ENCODE peak calls at places on chromosome 21, in five cellular contexts. X, F, L, I and P are unnamed samples.

GRCh38 chr21:42768324-42769121 is 110.8 kb downstream of the WDR4 start:
- DNase-seq in F (no peak), I (no peak), X (no peak), L (no peak), P (no peak)

GRCh38 chr21:45152265-45152746 is 77.9 kb downstream of the ADARB1 start:
- DNase-seq in F (peak), I (peak), L (peak), X (peak), P (no peak)

GRCh38 chr21:37546949-37547614 is 180.5 kb downstream of the DYRK1A start:
- DNase-seq in F (no peak), X (no peak), I (no peak), L (peak), P (no peak)

GRCh38 chr21:17613242-17613676 is 558 bp upstream of the BTG3 start:
- DNase-seq in I (no peak), L (peak), X (peak), F (no peak), P (peak)

GRCh38 chr21:38460171-38460742 is 38.0 kb downstream of the ERG start:
- DNase-seq in L (no peak), X (peak), F (no peak), I (no peak), P (no peak)

GRCh38 chr21:41903559-41904351 is 24.6 kb upstream of the PRDM15 start:
- DNase-seq in F (no peak), L (no peak), X (no peak), I (no peak), P (no peak)

GRCh38 chr21:15121655-15122120 is 56.9 kb upstream of the NRIP1 start:
- DNase-seq in F (no peak), I (no peak), X (peak), L (no peak), P (peak)

GRCh38 chr21:31875424-31876097 is 2.7 kb downstream of the HUNK start:
- DNase-seq in X (no peak), L (no peak), I (no peak), F (no peak), P (no peak)

GRCh38 chr21:21387891-21388290 is 389.7 kb downstream of the NCAM2 start:
- DNase-seq in I (no peak), L (no peak), X (no peak), F (no peak), P (no peak)

GRCh38 chr21:16193758-16194606 is 464.2 kb downstream of the USP25 start:
- DNase-seq in X (peak), I (no peak), F (no peak), L (peak), P (peak)

GRCh38 chr21:16913010-16913409 is 599.8 kb upstream of the CXADR start:
- DNase-seq in X (no peak), F (no peak), I (no peak), L (no peak), P (no peak)

GRCh38 chr21:34822957-34823356 is 154.2 kb downstream of the CLIC6 start:
- DNase-seq in I (no peak), L (no peak), F (no peak), X (no peak), P (no peak)

GRCh38 chr21:36882776-36883175 is 83.7 kb downstream of the HLCS start:
- DNase-seq in I (no peak), F (no peak), L (no peak), X (no peak), P (no peak)

GRCh38 chr21:33230518-33231324 is 983 bp downstream of the IFNAR2 start:
- DNase-seq in X (peak), F (no peak), I (no peak), L (peak), P (no peak)

GRCh38 chr21:31730687-31731111 is 1.2 kb downstream of the SCAF4 start:
- DNase-seq in L (peak), F (no peak), X (no peak), I (no peak), P (no peak)

GRCh38 chr21:20570824-20571232 is 427.4 kb upstream of the NCAM2 start:
- DNase-seq in I (no peak), X (no peak), F (no peak), L (peak), P (no peak)

GRCh38 chr21:33057385-33057940 is 12.5 kb upstream of the OLIG1 start:
- DNase-seq in X (no peak), F (no peak), L (no peak), I (no peak), P (no peak)

GRCh38 chr21:36976882-36977651 is 10.6 kb upstream of the HLCS start:
- DNase-seq in L (peak), X (no peak), F (no peak), I (no peak), P (no peak)

GRCh38 chr21:44291936-44292811 is 6.5 kb downstream of the AIRE start:
- DNase-seq in L (peak), F (no peak), X (no peak), I (no peak), P (peak)

GRCh38 chr21:46229133-46229922 is 754 bp upstream of the LSS start:
- DNase-seq in F (no peak), X (no peak), I (no peak), L (peak), P (peak)

GRCh38 chr21:46551636-46552241 is 53.1 kb downstream of the S100B start:
- DNase-seq in L (no peak), I (no peak), F (no peak), X (peak), P (no peak)